ENCODE peak calls at places on chromosomes 2 and 18, in nine cellular contexts. Q, R, G, U, Z, J, T, L and A are unnamed samples.

GRCh38 chr2:100893753-100894530 is 74.0 kb downstream of the NPAS2 start:
- DNase-seq in Q (no peak), R (no peak), G (no peak), U (no peak), Z (no peak), J (no peak), T (no peak), L (no peak), A (no peak)

GRCh38 chr2:39938035-39938835 is 159.2 kb upstream of the THUMPD2 start:
- DNase-seq in Q (no peak), R (no peak), G (peak), U (no peak), Z (no peak), J (no peak), T (no peak), L (no peak), A (no peak)

GRCh38 chr2:61675204-61675603 is 137.0 kb upstream of the XPO1 start:
- DNase-seq in Q (no peak), R (no peak), G (no peak), U (no peak), Z (no peak), J (no peak), T (no peak), L (no peak), A (no peak)

GRCh38 chr2:1134629-1135028 is 184.0 kb downstream of the SNTG2 start:
- DNase-seq in Q (no peak), R (no peak), G (no peak), U (no peak), Z (no peak), J (no peak), T (no peak), L (no peak), A (no peak)

GRCh38 chr2:203811491-203812221 is 55.9 kb upstream of the CTLA4 start:
- DNase-seq in Q (no peak), R (no peak), G (peak), U (peak), Z (peak), J (peak), T (peak), L (peak), A (no peak)

GRCh38 chr2:231714639-231715498 is 6.5 kb downstream of the PTMA start:
- DNase-seq in Q (peak), R (peak), G (peak), U (no peak), Z (peak), J (peak), T (peak), L (peak), A (no peak)

GRCh38 chr2:241926541-241927311 is 57.2 kb downstream of the RTP5 start:
- DNase-seq in Q (no peak), R (no peak), G (no peak), U (no peak), Z (no peak), J (no peak), T (no peak), L (no peak), A (peak)

GRCh38 chr18:36058674-36059073 is 8.7 kb downstream of the RPRD1A start:
- DNase-seq in Q (no peak), R (no peak), G (no peak), U (no peak), Z (no peak), J (no peak), T (no peak), L (no peak), A (no peak)

GRCh38 chr2:26298638-26299393 is 47.1 kb upstream of the SELENOI start:
- DNase-seq in Q (peak), R (peak), G (peak), U (no peak), Z (peak), J (no peak), T (no peak), L (no peak), A (no peak)

GRCh38 chr2:197071213-197071612 is 144.7 kb upstream of the PGAP1 start:
- DNase-seq in Q (no peak), R (no peak), G (no peak), U (no peak), Z (no peak), J (no peak), T (no peak), L (no peak), A (no peak)

GRCh38 chr2:163717993-163718680 is 17.7 kb downstream of the FIGN start:
- DNase-seq in Q (no peak), R (peak), G (no peak), U (no peak), Z (no peak), J (no peak), T (no peak), L (no peak), A (no peak)

GRCh38 chr2:192499476-192499875 is 304.7 kb upstream of the TMEFF2 start:
- DNase-seq in Q (no peak), R (no peak), G (no peak), U (peak), Z (no peak), J (no peak), T (no peak), L (no peak), A (no peak)

GRCh38 chr2:120847700-120848321 is 112.1 kb downstream of the GLI2 start:
- DNase-seq in Q (no peak), R (no peak), G (no peak), U (no peak), Z (no peak), J (no peak), T (no peak), L (no peak), A (no peak)

GRCh38 chr2:25996844-25997243 is 14.5 kb upstream of the KIF3C start:
- DNase-seq in Q (no peak), R (no peak), G (no peak), U (no peak), Z (no peak), J (no peak), T (no peak), L (no peak), A (no peak)

GRCh38 chr2:71801969-71802368 is 345.7 kb downstream of the CYP26B1 start:
- DNase-seq in Q (peak), R (peak), G (peak), U (no peak), Z (peak), J (no peak), T (no peak), L (no peak), A (peak)

GRCh38 chr2:98487101-98487805 is 42.6 kb downstream of the INPP4A start:
- DNase-seq in Q (no peak), R (no peak), G (no peak), U (no peak), Z (no peak), J (no peak), T (no peak), L (no peak), A (no peak)

GRCh38 chr2:152387046-152387445 is 52.1 kb downstream of the FMNL2 start:
- DNase-seq in Q (no peak), R (no peak), G (peak), U (no peak), Z (no peak), J (no peak), T (no peak), L (no peak), A (no peak)

GRCh38 chr2:105294046-105294445 is 35.5 kb downstream of the TGFBRAP1 start:
- DNase-seq in Q (no peak), R (no peak), G (no peak), U (no peak), Z (no peak), J (no peak), T (no peak), L (no peak), A (no peak)

GRCh38 chr18:9708057-9708881 is at the start of gene RAB31:
- DNase-seq in Q (peak), R (peak), G (peak), U (peak), Z (no peak), J (peak), T (no peak), L (no peak), A (peak)

GRCh38 chr2:79573895-79574674 is 61.2 kb downstream of the CTNNA2 start:
- DNase-seq in Q (no peak), R (no peak), G (no peak), U (no peak), Z (no peak), J (no peak), T (no peak), L (no peak), A (no peak)

GRCh38 chr2:1766851-1767771 is 22.8 kb upstream of the PXDN start:
- DNase-seq in Q (no peak), R (no peak), G (no peak), U (no peak), Z (no peak), J (no peak), T (no peak), L (peak), A (peak)

GRCh38 chr2:108324531-108325256 is 36.0 kb downstream of the SULT1C2 start:
- DNase-seq in Q (no peak), R (no peak), G (peak), U (no peak), Z (no peak), J (no peak), T (no peak), L (no peak), A (no peak)

GRCh38 chr2:173545364-173545734 is 190.7 kb downstream of the CDCA7 start:
- DNase-seq in Q (no peak), R (no peak), G (no peak), U (no peak), Z (no peak), J (no peak), T (no peak), L (peak), A (no peak)

GRCh38 chr2:143558665-143559064 is 429.4 kb downstream of the ARHGAP15 start:
- DNase-seq in Q (no peak), R (no peak), G (peak), U (peak), Z (no peak), J (no peak), T (no peak), L (no peak), A (no peak)

GRCh38 chr2:99389371-99389770 is 52.2 kb downstream of the EIF5B start:
- DNase-seq in Q (no peak), R (no peak), G (peak), U (no peak), Z (no peak), J (no peak), T (no peak), L (no peak), A (no peak)

GRCh38 chr18:56973487-56973886 is 173.4 kb upstream of the BOD1L2 start:
- DNase-seq in Q (no peak), R (no peak), G (no peak), U (no peak), Z (no peak), J (no peak), T (no peak), L (no peak), A (no peak)

GRCh38 chr2:176110975-176111663 is 4.0 kb downstream of the HOXD11 start:
- DNase-seq in Q (no peak), R (no peak), G (peak), U (no peak), Z (no peak), J (no peak), T (no peak), L (no peak), A (no peak)

GRCh38 chr2:113144259-113144658 is 16.9 kb downstream of the IL1RN start:
- DNase-seq in Q (no peak), R (no peak), G (no peak), U (no peak), Z (no peak), J (no peak), T (no peak), L (no peak), A (no peak)

GRCh38 chr2:98037206-98037605 is 41.5 kb upstream of the TMEM131 start:
- DNase-seq in Q (no peak), R (no peak), G (no peak), U (no peak), Z (no peak), J (no peak), T (no peak), L (no peak), A (no peak)

GRCh38 chr18:26429535-26429934 is 118.8 kb downstream of the KCTD1 start:
- DNase-seq in Q (no peak), R (no peak), G (peak), U (peak), Z (no peak), J (no peak), T (no peak), L (no peak), A (peak)

GRCh38 chr2:34188464-34188863 is 589.4 kb upstream of the FAM98A start:
- DNase-seq in Q (no peak), R (no peak), G (no peak), U (no peak), Z (no peak), J (no peak), T (no peak), L (no peak), A (no peak)

GRCh38 chr2:72914226-72915075 is 2.9 kb upstream of the EMX1 start:
- DNase-seq in Q (no peak), R (no peak), G (no peak), U (no peak), Z (peak), J (no peak), T (no peak), L (no peak), A (no peak)

GRCh38 chr2:73759904-73760303 is 20.0 kb downstream of the DUSP11 start:
- DNase-seq in Q (no peak), R (no peak), G (peak), U (no peak), Z (no peak), J (no peak), T (no peak), L (no peak), A (no peak)